ENCODE peak calls at places on chromosomes 5 and 9, in ten cellular contexts. One of them, this sample, is unnamed.

GRCh38 chr5:128015978-128016377 is 67.6 kb upstream of the SLC12A2 start:
- DNase-seq in fibroblast of lung: no peak
- DNase-seq in ovary: no peak
- DNase-seq in D721Med: no peak
- DNase-seq in B cell: no peak
- DNase-seq in transverse colon: no peak
- DNase-seq in cardiac muscle cell: no peak
- DNase-seq in psoas muscle: no peak
- DNase-seq in lower lobe of right lung: no peak
- DNase-seq in epithelial cell of esophagus: no peak
- DNase-seq in this sample: no peak

GRCh38 chr5:154494036-154494435 is 16.0 kb upstream of the HAND1 start:
- DNase-seq in fibroblast of lung: no peak
- DNase-seq in ovary: no peak
- DNase-seq in D721Med: no peak
- DNase-seq in B cell: no peak
- DNase-seq in transverse colon: no peak
- DNase-seq in cardiac muscle cell: no peak
- DNase-seq in psoas muscle: no peak
- DNase-seq in lower lobe of right lung: no peak
- DNase-seq in epithelial cell of esophagus: no peak
- DNase-seq in this sample: no peak

GRCh38 chr5:127930311-127930710 is 153.3 kb upstream of the SLC12A2 start:
- DNase-seq in fibroblast of lung: no peak
- DNase-seq in ovary: no peak
- DNase-seq in D721Med: no peak
- DNase-seq in B cell: no peak
- DNase-seq in transverse colon: no peak
- DNase-seq in cardiac muscle cell: no peak
- DNase-seq in psoas muscle: no peak
- DNase-seq in lower lobe of right lung: no peak
- DNase-seq in epithelial cell of esophagus: peak
- DNase-seq in this sample: no peak

GRCh38 chr5:166562246-166562645 is 1729.2 kb upstream of the WWC1 start:
- DNase-seq in fibroblast of lung: no peak
- DNase-seq in ovary: no peak
- DNase-seq in D721Med: no peak
- DNase-seq in B cell: no peak
- DNase-seq in transverse colon: no peak
- DNase-seq in cardiac muscle cell: no peak
- DNase-seq in psoas muscle: no peak
- DNase-seq in lower lobe of right lung: no peak
- DNase-seq in epithelial cell of esophagus: peak
- DNase-seq in this sample: no peak

GRCh38 chr5:20469792-20470191 is 481.8 kb upstream of the CDH18 start:
- DNase-seq in fibroblast of lung: no peak
- DNase-seq in ovary: no peak
- DNase-seq in D721Med: no peak
- DNase-seq in B cell: no peak
- DNase-seq in transverse colon: no peak
- DNase-seq in cardiac muscle cell: no peak
- DNase-seq in psoas muscle: no peak
- DNase-seq in lower lobe of right lung: no peak
- DNase-seq in epithelial cell of esophagus: no peak
- DNase-seq in this sample: no peak

GRCh38 chr5:142222881-142223558 is 101.8 kb downstream of the SPRY4 start:
- DNase-seq in fibroblast of lung: no peak
- DNase-seq in ovary: no peak
- DNase-seq in D721Med: no peak
- DNase-seq in B cell: peak
- DNase-seq in transverse colon: no peak
- DNase-seq in cardiac muscle cell: no peak
- DNase-seq in psoas muscle: no peak
- DNase-seq in lower lobe of right lung: no peak
- DNase-seq in epithelial cell of esophagus: no peak
- DNase-seq in this sample: no peak

GRCh38 chr9:95989304-95989703 is 113.8 kb downstream of the ERCC6L2 start:
- DNase-seq in fibroblast of lung: peak
- DNase-seq in ovary: no peak
- DNase-seq in D721Med: no peak
- DNase-seq in B cell: no peak
- DNase-seq in transverse colon: no peak
- DNase-seq in cardiac muscle cell: no peak
- DNase-seq in psoas muscle: no peak
- DNase-seq in lower lobe of right lung: no peak
- DNase-seq in epithelial cell of esophagus: peak
- DNase-seq in this sample: no peak

GRCh38 chr5:177389368-177390169 is 5.3 kb downstream of the SLC34A1 start:
- DNase-seq in fibroblast of lung: peak
- DNase-seq in ovary: no peak
- DNase-seq in D721Med: no peak
- DNase-seq in B cell: no peak
- DNase-seq in transverse colon: no peak
- DNase-seq in cardiac muscle cell: no peak
- DNase-seq in psoas muscle: no peak
- DNase-seq in lower lobe of right lung: no peak
- DNase-seq in epithelial cell of esophagus: peak
- DNase-seq in this sample: peak

GRCh38 chr5:58872670-58873273 is 289.9 kb downstream of the RAB3C start:
- DNase-seq in fibroblast of lung: no peak
- DNase-seq in ovary: no peak
- DNase-seq in D721Med: no peak
- DNase-seq in B cell: no peak
- DNase-seq in transverse colon: no peak
- DNase-seq in cardiac muscle cell: no peak
- DNase-seq in psoas muscle: no peak
- DNase-seq in lower lobe of right lung: no peak
- DNase-seq in epithelial cell of esophagus: no peak
- DNase-seq in this sample: no peak

GRCh38 chr9:129750010-129750409 is 2.8 kb downstream of the PTGES start:
- DNase-seq in fibroblast of lung: no peak
- DNase-seq in ovary: no peak
- DNase-seq in D721Med: no peak
- DNase-seq in B cell: no peak
- DNase-seq in transverse colon: no peak
- DNase-seq in cardiac muscle cell: no peak
- DNase-seq in psoas muscle: no peak
- DNase-seq in lower lobe of right lung: no peak
- DNase-seq in epithelial cell of esophagus: peak
- DNase-seq in this sample: no peak

GRCh38 chr9:131276891-131277672 is 772 bp upstream of the FAM78A start:
- DNase-seq in fibroblast of lung: no peak
- DNase-seq in ovary: no peak
- DNase-seq in D721Med: no peak
- DNase-seq in B cell: peak
- DNase-seq in transverse colon: no peak
- DNase-seq in cardiac muscle cell: peak
- DNase-seq in psoas muscle: peak
- DNase-seq in lower lobe of right lung: no peak
- DNase-seq in epithelial cell of esophagus: no peak
- DNase-seq in this sample: peak

GRCh38 chr5:173878224-173878967 is 9.8 kb upstream of the CPEB4 start:
- DNase-seq in fibroblast of lung: no peak
- DNase-seq in ovary: peak
- DNase-seq in D721Med: no peak
- DNase-seq in B cell: no peak
- DNase-seq in transverse colon: no peak
- DNase-seq in cardiac muscle cell: peak
- DNase-seq in psoas muscle: no peak
- DNase-seq in lower lobe of right lung: no peak
- DNase-seq in epithelial cell of esophagus: no peak
- DNase-seq in this sample: no peak

GRCh38 chr9:69573666-69574456 is 98.3 kb downstream of the APBA1 start:
- DNase-seq in fibroblast of lung: peak
- DNase-seq in ovary: no peak
- DNase-seq in D721Med: no peak
- DNase-seq in B cell: no peak
- DNase-seq in transverse colon: no peak
- DNase-seq in cardiac muscle cell: no peak
- DNase-seq in psoas muscle: no peak
- DNase-seq in lower lobe of right lung: no peak
- DNase-seq in epithelial cell of esophagus: peak
- DNase-seq in this sample: no peak

GRCh38 chr5:9348296-9348996 is 197.4 kb downstream of the SEMA5A start:
- DNase-seq in fibroblast of lung: peak
- DNase-seq in ovary: no peak
- DNase-seq in D721Med: no peak
- DNase-seq in B cell: no peak
- DNase-seq in transverse colon: no peak
- DNase-seq in cardiac muscle cell: peak
- DNase-seq in psoas muscle: no peak
- DNase-seq in lower lobe of right lung: no peak
- DNase-seq in epithelial cell of esophagus: peak
- DNase-seq in this sample: no peak

GRCh38 chr9:93257808-93258331 is 73.9 kb downstream of the WNK2 start:
- DNase-seq in fibroblast of lung: no peak
- DNase-seq in ovary: no peak
- DNase-seq in D721Med: peak
- DNase-seq in B cell: no peak
- DNase-seq in transverse colon: no peak
- DNase-seq in cardiac muscle cell: no peak
- DNase-seq in psoas muscle: no peak
- DNase-seq in lower lobe of right lung: peak
- DNase-seq in epithelial cell of esophagus: peak
- DNase-seq in this sample: no peak

GRCh38 chr5:140020601-140021177 is 22.4 kb downstream of the NRG2 start:
- DNase-seq in fibroblast of lung: no peak
- DNase-seq in ovary: no peak
- DNase-seq in D721Med: no peak
- DNase-seq in B cell: no peak
- DNase-seq in transverse colon: no peak
- DNase-seq in cardiac muscle cell: no peak
- DNase-seq in psoas muscle: no peak
- DNase-seq in lower lobe of right lung: no peak
- DNase-seq in epithelial cell of esophagus: no peak
- DNase-seq in this sample: no peak

GRCh38 chr9:115649991-115650472 is 503.6 kb upstream of the PAPPA start:
- DNase-seq in fibroblast of lung: peak
- DNase-seq in ovary: no peak
- DNase-seq in D721Med: no peak
- DNase-seq in B cell: no peak
- DNase-seq in transverse colon: peak
- DNase-seq in cardiac muscle cell: no peak
- DNase-seq in psoas muscle: peak
- DNase-seq in lower lobe of right lung: no peak
- DNase-seq in epithelial cell of esophagus: no peak
- DNase-seq in this sample: no peak

GRCh38 chr5:19880430-19880829 is 107.6 kb downstream of the CDH18 start:
- DNase-seq in fibroblast of lung: no peak
- DNase-seq in ovary: no peak
- DNase-seq in D721Med: no peak
- DNase-seq in B cell: no peak
- DNase-seq in transverse colon: no peak
- DNase-seq in cardiac muscle cell: no peak
- DNase-seq in psoas muscle: no peak
- DNase-seq in lower lobe of right lung: no peak
- DNase-seq in epithelial cell of esophagus: no peak
- DNase-seq in this sample: no peak

GRCh38 chr9:114677418-114677817 is 4.6 kb downstream of the TEX48 start:
- DNase-seq in fibroblast of lung: peak
- DNase-seq in ovary: no peak
- DNase-seq in D721Med: no peak
- DNase-seq in B cell: no peak
- DNase-seq in transverse colon: peak
- DNase-seq in cardiac muscle cell: peak
- DNase-seq in psoas muscle: no peak
- DNase-seq in lower lobe of right lung: no peak
- DNase-seq in epithelial cell of esophagus: peak
- DNase-seq in this sample: no peak

GRCh38 chr9:73667749-73668148 is 516.1 kb downstream of the ANXA1 start:
- DNase-seq in fibroblast of lung: no peak
- DNase-seq in ovary: no peak
- DNase-seq in D721Med: no peak
- DNase-seq in B cell: no peak
- DNase-seq in transverse colon: no peak
- DNase-seq in cardiac muscle cell: no peak
- DNase-seq in psoas muscle: no peak
- DNase-seq in lower lobe of right lung: no peak
- DNase-seq in epithelial cell of esophagus: peak
- DNase-seq in this sample: no peak

GRCh38 chr5:10607666-10608442 is 44.0 kb downstream of the ANKRD33B start:
- DNase-seq in fibroblast of lung: peak
- DNase-seq in ovary: no peak
- DNase-seq in D721Med: no peak
- DNase-seq in B cell: peak
- DNase-seq in transverse colon: peak
- DNase-seq in cardiac muscle cell: peak
- DNase-seq in psoas muscle: peak
- DNase-seq in lower lobe of right lung: peak
- DNase-seq in epithelial cell of esophagus: no peak
- DNase-seq in this sample: peak
- TF ChIP-seq CTCF in fibroblast of lung: peak
- TF ChIP-seq CTCF in ovary: no peak
- TF ChIP-seq CTCF in D721Med: peak
- TF ChIP-seq CTCF in B cell: no peak
- TF ChIP-seq CTCF in transverse colon: no peak
- TF ChIP-seq CTCF in cardiac muscle cell: peak
- TF ChIP-seq CTCF in psoas muscle: no peak
- TF ChIP-seq CTCF in lower lobe of right lung: peak
- TF ChIP-seq CTCF in epithelial cell of esophagus: no peak
- TF ChIP-seq CTCF in this sample: peak

GRCh38 chr9:7567687-7568086 is 231.9 kb downstream of the DMAC1 start:
- DNase-seq in fibroblast of lung: no peak
- DNase-seq in ovary: no peak
- DNase-seq in D721Med: no peak
- DNase-seq in B cell: no peak
- DNase-seq in transverse colon: no peak
- DNase-seq in cardiac muscle cell: no peak
- DNase-seq in psoas muscle: no peak
- DNase-seq in lower lobe of right lung: no peak
- DNase-seq in epithelial cell of esophagus: no peak
- DNase-seq in this sample: no peak

GRCh38 chr9:7570107-7570720 is 229.4 kb downstream of the DMAC1 start:
- DNase-seq in fibroblast of lung: peak
- DNase-seq in ovary: peak
- DNase-seq in D721Med: no peak
- DNase-seq in B cell: peak
- DNase-seq in transverse colon: peak
- DNase-seq in cardiac muscle cell: peak
- DNase-seq in psoas muscle: no peak
- DNase-seq in lower lobe of right lung: no peak
- DNase-seq in epithelial cell of esophagus: peak
- DNase-seq in this sample: peak
- TF ChIP-seq CTCF in fibroblast of lung: peak
- TF ChIP-seq CTCF in ovary: no peak
- TF ChIP-seq CTCF in D721Med: peak
- TF ChIP-seq CTCF in B cell: peak
- TF ChIP-seq CTCF in transverse colon: peak
- TF ChIP-seq CTCF in cardiac muscle cell: peak
- TF ChIP-seq CTCF in psoas muscle: peak
- TF ChIP-seq CTCF in lower lobe of right lung: peak
- TF ChIP-seq CTCF in epithelial cell of esophagus: peak
- TF ChIP-seq CTCF in this sample: peak

GRCh38 chr9:118215544-118215943 is 511.3 kb downstream of the TLR4 start:
- DNase-seq in fibroblast of lung: no peak
- DNase-seq in ovary: no peak
- DNase-seq in D721Med: no peak
- DNase-seq in B cell: no peak
- DNase-seq in transverse colon: no peak
- DNase-seq in cardiac muscle cell: no peak
- DNase-seq in psoas muscle: no peak
- DNase-seq in lower lobe of right lung: no peak
- DNase-seq in epithelial cell of esophagus: no peak
- DNase-seq in this sample: no peak
- TF ChIP-seq CTCF in fibroblast of lung: no peak
- TF ChIP-seq CTCF in ovary: no peak
- TF ChIP-seq CTCF in D721Med: peak
- TF ChIP-seq CTCF in B cell: no peak
- TF ChIP-seq CTCF in transverse colon: no peak
- TF ChIP-seq CTCF in cardiac muscle cell: no peak
- TF ChIP-seq CTCF in psoas muscle: no peak
- TF ChIP-seq CTCF in lower lobe of right lung: no peak
- TF ChIP-seq CTCF in epithelial cell of esophagus: no peak
- TF ChIP-seq CTCF in this sample: no peak

GRCh38 chr9:38263534-38263933 is 129.0 kb upstream of the ALDH1B1 start:
- DNase-seq in fibroblast of lung: peak
- DNase-seq in ovary: no peak
- DNase-seq in D721Med: no peak
- DNase-seq in B cell: no peak
- DNase-seq in transverse colon: no peak
- DNase-seq in cardiac muscle cell: no peak
- DNase-seq in psoas muscle: no peak
- DNase-seq in lower lobe of right lung: no peak
- DNase-seq in epithelial cell of esophagus: peak
- DNase-seq in this sample: no peak
- TF ChIP-seq CTCF in fibroblast of lung: no peak
- TF ChIP-seq CTCF in ovary: no peak
- TF ChIP-seq CTCF in D721Med: peak
- TF ChIP-seq CTCF in B cell: no peak
- TF ChIP-seq CTCF in transverse colon: no peak
- TF ChIP-seq CTCF in cardiac muscle cell: peak
- TF ChIP-seq CTCF in psoas muscle: no peak
- TF ChIP-seq CTCF in lower lobe of right lung: peak
- TF ChIP-seq CTCF in epithelial cell of esophagus: peak
- TF ChIP-seq CTCF in this sample: no peak

This sample was measured in GM13976.